ENCODE peak calls at places on chromosomes 4 and X, in nine cellular contexts. R is activated T-helper 1 cell treated with anti-CD3 and anti-CD28 coated beads, Interleukin-12 subunit alpha, Interleukin-12 subunit beta, Interleukin-2, Interleukin-4 antibody, amounts not matched to agents 30 ng/mL and 10 ng/mL and 1 ng/mL, durations not matched to agents 14 hours and 24 hours and 36 hours; Y is hypothalamus; Q is GF-D8; S is stimulated activated CD4-positive, alpha-beta T cell treated with anti-CD3 and anti-CD28 coated beads, TNF-alpha, amount 100 ng/mL, for 1 hour; Z is OCI-LY7; E is amniotic epithelial cell; I is LoVo; T is A549. A is an unnamed sample.

GRCh38 chr4:16122784-16123183 is 39.0 kb upstream of the PROM1 start:
- DNase-seq in R (no peak), Y (no peak), Q (peak), S (peak), Z (no peak), E (no peak), I (no peak), T (no peak), A (no peak)

GRCh38 chrX:12975999-12976558 is 1.2 kb downstream of the TMSB4X start:
- DNase-seq in R (no peak), Y (peak), Q (peak), S (no peak), Z (peak), E (peak), I (peak), T (peak), A (no peak)

GRCh38 chrX:109911046-109911445 is 91.9 kb upstream of the TMEM164 start:
- DNase-seq in R (no peak), Y (no peak), Q (no peak), S (no peak), Z (no peak), E (no peak), I (no peak), T (peak), A (no peak)

GRCh38 chr4:155620637-155621036 is 46.0 kb upstream of the GUCY1A1 start:
- DNase-seq in R (no peak), Y (no peak), Q (no peak), S (no peak), Z (no peak), E (no peak), I (no peak), T (no peak), A (no peak)

GRCh38 chr4:127498366-127498765 is 134.4 kb upstream of the INTU start:
- DNase-seq in R (no peak), Y (no peak), Q (no peak), S (no peak), Z (no peak), E (no peak), I (no peak), T (no peak), A (no peak)

GRCh38 chrX:150635952-150636351 is 57.2 kb upstream of the MTMR1 start:
- DNase-seq in R (no peak), Y (no peak), Q (no peak), S (no peak), Z (no peak), E (peak), I (no peak), T (peak), A (peak)

GRCh38 chr4:186931519-186931918 is 207.9 kb upstream of the FAT1 start:
- DNase-seq in R (no peak), Y (no peak), Q (no peak), S (no peak), Z (no peak), E (peak), I (no peak), T (no peak), A (no peak)

GRCh38 chrX:38754102-38754790 is 47.0 kb upstream of the MID1IP1 start:
- DNase-seq in R (no peak), Y (peak), Q (peak), S (no peak), Z (peak), E (peak), I (peak), T (no peak), A (no peak)

GRCh38 chr4:168129046-168129772 is 36.9 kb downstream of the ANXA10 start:
- DNase-seq in R (no peak), Y (no peak), Q (no peak), S (no peak), Z (no peak), E (no peak), I (no peak), T (no peak), A (no peak)

GRCh38 chr4:7034262-7035081 is 8.7 kb upstream of the TADA2B start:
- DNase-seq in R (no peak), Y (no peak), Q (no peak), S (no peak), Z (no peak), E (peak), I (peak), T (peak), A (peak)

GRCh38 chrX:37652053-37652452 is 33.5 kb upstream of the XK start:
- DNase-seq in R (no peak), Y (no peak), Q (no peak), S (no peak), Z (no peak), E (no peak), I (no peak), T (no peak), A (no peak)

GRCh38 chrX:3584415-3584996 is 128.9 kb downstream of the PRKX start:
- DNase-seq in R (no peak), Y (no peak), Q (no peak), S (no peak), Z (no peak), E (no peak), I (no peak), T (no peak), A (no peak)

GRCh38 chrX:129718701-129719100 is 20.1 kb upstream of the XPNPEP2 start:
- DNase-seq in R (no peak), Y (no peak), Q (no peak), S (no peak), Z (no peak), E (no peak), I (no peak), T (no peak), A (no peak)

GRCh38 chr4:17633600-17633999 is 19.2 kb downstream of the MED28 start:
- DNase-seq in R (no peak), Y (no peak), Q (no peak), S (no peak), Z (no peak), E (no peak), I (no peak), T (no peak), A (no peak)

GRCh38 chr4:17480530-17480929 is 31.4 kb downstream of the QDPR start:
- DNase-seq in R (no peak), Y (no peak), Q (no peak), S (no peak), Z (no peak), E (no peak), I (no peak), T (no peak), A (no peak)

GRCh38 chrX:15404712-15405111 is 20.5 kb upstream of the VEGFD start:
- DNase-seq in R (no peak), Y (no peak), Q (peak), S (no peak), Z (no peak), E (no peak), I (no peak), T (no peak), A (no peak)

GRCh38 chrX:10512258-10512657 is 108.1 kb downstream of the MID1 start:
- DNase-seq in R (no peak), Y (no peak), Q (no peak), S (no peak), Z (no peak), E (no peak), I (no peak), T (no peak), A (no peak)

GRCh38 chr4:19752600-19752999 is 499.1 kb upstream of the SLIT2 start:
- DNase-seq in R (no peak), Y (no peak), Q (no peak), S (no peak), Z (no peak), E (no peak), I (no peak), T (no peak), A (no peak)

GRCh38 chr4:16083217-16084191 is at the start of gene PROM1:
- DNase-seq in R (no peak), Y (no peak), Q (no peak), S (no peak), Z (no peak), E (no peak), I (peak), T (no peak), A (no peak)

GRCh38 chr4:6647169-6647568 is 6.7 kb downstream of the MRFAP1 start:
- DNase-seq in R (no peak), Y (no peak), Q (no peak), S (no peak), Z (no peak), E (no peak), I (no peak), T (no peak), A (no peak)

GRCh38 chrX:69033936-69034335 is 131.3 kb downstream of the PJA1 start:
- DNase-seq in R (no peak), Y (no peak), Q (no peak), S (no peak), Z (no peak), E (no peak), I (no peak), T (no peak), A (no peak)

GRCh38 chr4:112673076-112673475 is 36.1 kb downstream of the LARP7 start:
- DNase-seq in R (no peak), Y (no peak), Q (no peak), S (no peak), Z (no peak), E (no peak), I (no peak), T (no peak), A (no peak)

GRCh38 chrX:15505104-15505503 is 4.5 kb downstream of the BMX start:
- DNase-seq in R (no peak), Y (no peak), Q (peak), S (no peak), Z (no peak), E (no peak), I (peak), T (no peak), A (no peak)

GRCh38 chrX:1754077-1754476 is 139.2 kb downstream of the ASMT start:
- DNase-seq in R (no peak), Y (no peak), Q (no peak), S (no peak), Z (no peak), E (peak), I (no peak), T (no peak), A (peak)

GRCh38 chr4:168908093-168908492 is 102.0 kb downstream of the CBR4 start:
- DNase-seq in R (no peak), Y (no peak), Q (no peak), S (no peak), Z (no peak), E (peak), I (no peak), T (no peak), A (no peak)

GRCh38 chr4:47198791-47199190 is 167.4 kb downstream of the GABRB1 start:
- DNase-seq in R (no peak), Y (no peak), Q (no peak), S (no peak), Z (no peak), E (no peak), I (no peak), T (no peak), A (no peak)

GRCh38 chr4:163590609-163591264 is 96.2 kb downstream of the TMA16 start:
- DNase-seq in R (no peak), Y (no peak), Q (no peak), S (no peak), Z (peak), E (peak), I (no peak), T (no peak), A (no peak)

GRCh38 chr4:860561-860960 is 34.6 kb upstream of the CPLX1 start:
- DNase-seq in R (no peak), Y (no peak), Q (no peak), S (no peak), Z (no peak), E (no peak), I (no peak), T (no peak), A (no peak)

GRCh38 chr4:155705664-155706063 is 39.0 kb downstream of the GUCY1A1 start:
- DNase-seq in R (no peak), Y (no peak), Q (no peak), S (no peak), Z (no peak), E (peak), I (peak), T (no peak), A (no peak)